ENCODE peak calls at places on chromosomes 3 and 15, in ten cellular contexts. One of them, this sample, is unnamed. For H3K27me3 and H3K36me3, the result is how much of the 10 kb centered on the place peaks cover.

GRCh38 chr15:92576597-92577200 is 78.9 kb downstream of the FAM174B start:
- DNase-seq in GM23248: no peak
- DNase-seq in CD8-positive, alpha-beta T cell: no peak
- DNase-seq in bronchial epithelial cell: no peak
- DNase-seq in heart left ventricle: no peak
- DNase-seq in PC-9: no peak
- DNase-seq in mesendoderm: no peak
- DNase-seq in sigmoid colon: no peak
- DNase-seq in heart right ventricle: no peak
- DNase-seq in aorta: no peak
- DNase-seq in this sample: no peak

GRCh38 chr3:195030791-195031321 is 240.1 kb downstream of the XXYLT1 start:
- DNase-seq in GM23248: no peak
- DNase-seq in CD8-positive, alpha-beta T cell: no peak
- DNase-seq in bronchial epithelial cell: peak
- DNase-seq in heart left ventricle: no peak
- DNase-seq in PC-9: peak
- DNase-seq in mesendoderm: no peak
- DNase-seq in sigmoid colon: no peak
- DNase-seq in heart right ventricle: no peak
- DNase-seq in aorta: no peak
- DNase-seq in this sample: no peak

GRCh38 chr3:120202363-120202762 is 82.7 kb downstream of the GPR156 start:
- DNase-seq in GM23248: no peak
- DNase-seq in CD8-positive, alpha-beta T cell: no peak
- DNase-seq in bronchial epithelial cell: no peak
- DNase-seq in heart left ventricle: no peak
- DNase-seq in PC-9: no peak
- DNase-seq in mesendoderm: no peak
- DNase-seq in sigmoid colon: no peak
- DNase-seq in heart right ventricle: no peak
- DNase-seq in aorta: no peak
- DNase-seq in this sample: no peak

GRCh38 chr3:20648921-20649381 is 462.9 kb upstream of the SGO1 start:
- DNase-seq in GM23248: peak
- DNase-seq in CD8-positive, alpha-beta T cell: no peak
- DNase-seq in bronchial epithelial cell: peak
- DNase-seq in heart left ventricle: no peak
- DNase-seq in PC-9: no peak
- DNase-seq in mesendoderm: no peak
- DNase-seq in sigmoid colon: no peak
- DNase-seq in heart right ventricle: no peak
- DNase-seq in aorta: no peak
- DNase-seq in this sample: no peak

GRCh38 chr3:119613201-119613600 is 15.5 kb downstream of the PLA1A start:
- DNase-seq in GM23248: no peak
- DNase-seq in CD8-positive, alpha-beta T cell: no peak
- DNase-seq in bronchial epithelial cell: no peak
- DNase-seq in heart left ventricle: no peak
- DNase-seq in PC-9: no peak
- DNase-seq in mesendoderm: no peak
- DNase-seq in sigmoid colon: no peak
- DNase-seq in heart right ventricle: no peak
- DNase-seq in aorta: no peak
- DNase-seq in this sample: no peak

GRCh38 chr15:29403778-29404177 is 134.2 kb upstream of the NSMCE3 start:
- DNase-seq in GM23248: no peak
- DNase-seq in CD8-positive, alpha-beta T cell: no peak
- DNase-seq in bronchial epithelial cell: no peak
- DNase-seq in heart left ventricle: no peak
- DNase-seq in PC-9: no peak
- DNase-seq in mesendoderm: peak
- DNase-seq in sigmoid colon: no peak
- DNase-seq in heart right ventricle: no peak
- DNase-seq in aorta: no peak
- DNase-seq in this sample: peak

GRCh38 chr15:39084683-39085530 is 496.0 kb upstream of the THBS1 start:
- DNase-seq in GM23248: peak
- DNase-seq in CD8-positive, alpha-beta T cell: no peak
- DNase-seq in bronchial epithelial cell: peak
- DNase-seq in heart left ventricle: peak
- DNase-seq in PC-9: no peak
- DNase-seq in mesendoderm: no peak
- DNase-seq in sigmoid colon: peak
- DNase-seq in heart right ventricle: no peak
- DNase-seq in aorta: peak
- DNase-seq in this sample: no peak

GRCh38 chr15:85839637-85840036 is 44.9 kb upstream of the KLHL25 start:
- DNase-seq in GM23248: no peak
- DNase-seq in CD8-positive, alpha-beta T cell: no peak
- DNase-seq in bronchial epithelial cell: no peak
- DNase-seq in heart left ventricle: no peak
- DNase-seq in PC-9: no peak
- DNase-seq in mesendoderm: no peak
- DNase-seq in sigmoid colon: no peak
- DNase-seq in heart right ventricle: no peak
- DNase-seq in aorta: no peak
- DNase-seq in this sample: no peak

GRCh38 chr3:42872718-42873117 is 3.0 kb downstream of the CYP8B1 start:
- DNase-seq in GM23248: peak
- DNase-seq in CD8-positive, alpha-beta T cell: no peak
- DNase-seq in bronchial epithelial cell: no peak
- DNase-seq in heart left ventricle: no peak
- DNase-seq in PC-9: no peak
- DNase-seq in mesendoderm: no peak
- DNase-seq in sigmoid colon: no peak
- DNase-seq in heart right ventricle: no peak
- DNase-seq in aorta: peak
- DNase-seq in this sample: no peak

GRCh38 chr3:188510366-188510765 is 356.4 kb downstream of the LPP start:
- DNase-seq in GM23248: peak
- DNase-seq in CD8-positive, alpha-beta T cell: no peak
- DNase-seq in bronchial epithelial cell: peak
- DNase-seq in heart left ventricle: no peak
- DNase-seq in PC-9: peak
- DNase-seq in mesendoderm: no peak
- DNase-seq in sigmoid colon: no peak
- DNase-seq in heart right ventricle: no peak
- DNase-seq in aorta: no peak
- DNase-seq in this sample: no peak

GRCh38 chr15:89908226-89908625 is 4.5 kb downstream of the ARPIN start:
- DNase-seq in GM23248: no peak
- DNase-seq in CD8-positive, alpha-beta T cell: no peak
- DNase-seq in bronchial epithelial cell: no peak
- DNase-seq in heart left ventricle: no peak
- DNase-seq in PC-9: no peak
- DNase-seq in mesendoderm: no peak
- DNase-seq in sigmoid colon: no peak
- DNase-seq in heart right ventricle: no peak
- DNase-seq in aorta: no peak
- DNase-seq in this sample: peak

GRCh38 chr15:43977072-43977884 is 150.5 kb downstream of the WDR76 start:
- DNase-seq in GM23248: no peak
- DNase-seq in CD8-positive, alpha-beta T cell: peak
- DNase-seq in bronchial epithelial cell: no peak
- DNase-seq in heart left ventricle: no peak
- DNase-seq in PC-9: peak
- DNase-seq in mesendoderm: peak
- DNase-seq in sigmoid colon: no peak
- DNase-seq in heart right ventricle: no peak
- DNase-seq in aorta: no peak
- DNase-seq in this sample: peak

GRCh38 chr3:80537680-80538079 is 769.9 kb upstream of the ROBO1 start:
- DNase-seq in GM23248: no peak
- DNase-seq in CD8-positive, alpha-beta T cell: no peak
- DNase-seq in bronchial epithelial cell: no peak
- DNase-seq in heart left ventricle: no peak
- DNase-seq in PC-9: no peak
- DNase-seq in mesendoderm: no peak
- DNase-seq in sigmoid colon: no peak
- DNase-seq in heart right ventricle: no peak
- DNase-seq in aorta: no peak
- DNase-seq in this sample: no peak

GRCh38 chr3:105970283-105970682 is 101.5 kb upstream of the CBLB start:
- DNase-seq in GM23248: peak
- DNase-seq in CD8-positive, alpha-beta T cell: no peak
- DNase-seq in bronchial epithelial cell: peak
- DNase-seq in heart left ventricle: no peak
- DNase-seq in PC-9: no peak
- DNase-seq in mesendoderm: peak
- DNase-seq in sigmoid colon: no peak
- DNase-seq in heart right ventricle: no peak
- DNase-seq in aorta: no peak
- DNase-seq in this sample: no peak

GRCh38 chr3:1183320-1184048 is 90.7 kb downstream of the CNTN6 start:
- DNase-seq in GM23248: peak
- DNase-seq in CD8-positive, alpha-beta T cell: no peak
- DNase-seq in bronchial epithelial cell: peak
- DNase-seq in heart left ventricle: no peak
- DNase-seq in PC-9: no peak
- DNase-seq in mesendoderm: no peak
- DNase-seq in sigmoid colon: no peak
- DNase-seq in heart right ventricle: no peak
- DNase-seq in aorta: no peak
- DNase-seq in this sample: no peak

GRCh38 chr3:195185574-195185973 is 85.4 kb downstream of the XXYLT1 start:
- DNase-seq in GM23248: no peak
- DNase-seq in CD8-positive, alpha-beta T cell: no peak
- DNase-seq in bronchial epithelial cell: peak
- DNase-seq in heart left ventricle: no peak
- DNase-seq in PC-9: peak
- DNase-seq in mesendoderm: peak
- DNase-seq in sigmoid colon: peak
- DNase-seq in heart right ventricle: no peak
- DNase-seq in aorta: no peak
- DNase-seq in this sample: no peak

GRCh38 chr15:67080900-67081431 is 15.6 kb downstream of the SMAD3 start:
- DNase-seq in GM23248: peak
- DNase-seq in CD8-positive, alpha-beta T cell: peak
- DNase-seq in bronchial epithelial cell: no peak
- DNase-seq in heart left ventricle: peak
- DNase-seq in PC-9: no peak
- DNase-seq in mesendoderm: no peak
- DNase-seq in sigmoid colon: peak
- DNase-seq in heart right ventricle: no peak
- DNase-seq in aorta: peak
- DNase-seq in this sample: peak
- H3K4me3 ChIP-seq in GM23248: peak
- H3K4me3 ChIP-seq in CD8-positive, alpha-beta T cell: no peak
- H3K4me3 ChIP-seq in bronchial epithelial cell: no peak
- H3K4me3 ChIP-seq in heart left ventricle: peak
- H3K4me3 ChIP-seq in PC-9: no peak
- H3K4me3 ChIP-seq in mesendoderm: no peak
- H3K4me3 ChIP-seq in sigmoid colon: no peak
- H3K4me3 ChIP-seq in heart right ventricle: no peak
- H3K4me3 ChIP-seq in aorta: no peak
- H3K4me3 ChIP-seq in this sample: no peak

GRCh38 chr3:158097141-158097540 is 9.1 kb downstream of the SHOX2 start:
- DNase-seq in GM23248: no peak
- DNase-seq in CD8-positive, alpha-beta T cell: no peak
- DNase-seq in bronchial epithelial cell: no peak
- DNase-seq in heart left ventricle: no peak
- DNase-seq in PC-9: no peak
- DNase-seq in mesendoderm: no peak
- DNase-seq in sigmoid colon: no peak
- DNase-seq in heart right ventricle: no peak
- DNase-seq in aorta: no peak
- DNase-seq in this sample: no peak
- H3K27me3 ChIP-seq in GM23248: under half
- H3K27me3 ChIP-seq in CD8-positive, alpha-beta T cell: half or more
- H3K27me3 ChIP-seq in bronchial epithelial cell: half or more
- H3K27me3 ChIP-seq in heart left ventricle: half or more
- H3K27me3 ChIP-seq in PC-9: under half
- H3K27me3 ChIP-seq in mesendoderm: half or more
- H3K27me3 ChIP-seq in sigmoid colon: half or more
- H3K27me3 ChIP-seq in heart right ventricle: half or more
- H3K27me3 ChIP-seq in aorta: under half
- H3K27me3 ChIP-seq in this sample: half or more

GRCh38 chr15:67154249-67154648 is 88.8 kb downstream of the SMAD3 start:
- DNase-seq in GM23248: no peak
- DNase-seq in CD8-positive, alpha-beta T cell: no peak
- DNase-seq in bronchial epithelial cell: no peak
- DNase-seq in heart left ventricle: no peak
- DNase-seq in PC-9: no peak
- DNase-seq in mesendoderm: no peak
- DNase-seq in sigmoid colon: peak
- DNase-seq in heart right ventricle: no peak
- DNase-seq in aorta: no peak
- DNase-seq in this sample: no peak
- H3K36me3 ChIP-seq in GM23248: under half
- H3K36me3 ChIP-seq in CD8-positive, alpha-beta T cell: under half
- H3K36me3 ChIP-seq in bronchial epithelial cell: under half
- H3K36me3 ChIP-seq in heart left ventricle: under half
- H3K36me3 ChIP-seq in PC-9: half or more
- H3K36me3 ChIP-seq in mesendoderm: under half
- H3K36me3 ChIP-seq in sigmoid colon: under half
- H3K36me3 ChIP-seq in heart right ventricle: under half
- H3K36me3 ChIP-seq in aorta: under half
- H3K36me3 ChIP-seq in this sample: under half

GRCh38 chr3:98890181-98890882 is 11.2 kb downstream of the DCBLD2 start:
- DNase-seq in GM23248: no peak
- DNase-seq in CD8-positive, alpha-beta T cell: no peak
- DNase-seq in bronchial epithelial cell: no peak
- DNase-seq in heart left ventricle: no peak
- DNase-seq in PC-9: no peak
- DNase-seq in mesendoderm: peak
- DNase-seq in sigmoid colon: no peak
- DNase-seq in heart right ventricle: no peak
- DNase-seq in aorta: no peak
- DNase-seq in this sample: no peak
- H3K4me3 ChIP-seq in GM23248: no peak
- H3K4me3 ChIP-seq in CD8-positive, alpha-beta T cell: no peak
- H3K4me3 ChIP-seq in bronchial epithelial cell: no peak
- H3K4me3 ChIP-seq in heart left ventricle: no peak
- H3K4me3 ChIP-seq in PC-9: no peak
- H3K4me3 ChIP-seq in mesendoderm: no peak
- H3K4me3 ChIP-seq in sigmoid colon: no peak
- H3K4me3 ChIP-seq in heart right ventricle: no peak
- H3K4me3 ChIP-seq in aorta: no peak
- H3K4me3 ChIP-seq in this sample: no peak

This sample was measured in H7.